ENCODE peak calls at places on chromosomes 2 and 18, in five cellular contexts. E is COR-L47, V is NCI-H460, L is fibroblast of pulmonary artery, C is dermis microvascular lymphatic vessel endothelial cell. I is an unnamed sample.

GRCh38 chr18:31102941-31103340 is 720 bp upstream of the DSC2 start:
- DNase-seq in C (no peak), E (no peak), V (no peak), L (no peak), I (peak)

GRCh38 chr18:78992041-78992735 is 12.6 kb downstream of the SALL3 start:
- DNase-seq in C (no peak), L (no peak), V (no peak), E (no peak), I (no peak)

GRCh38 chr18:51051105-51051712 is 21.2 kb downstream of the SMAD4 start:
- DNase-seq in C (peak), L (peak), V (peak), E (peak), I (peak)

GRCh38 chr2:134705861-134706586 is 12.8 kb downstream of the TMEM163 start:
- DNase-seq in L (no peak), C (no peak), V (no peak), E (no peak), I (no peak)

GRCh38 chr18:46042571-46043123 is 29.4 kb downstream of the PSTPIP2 start:
- DNase-seq in C (no peak), E (no peak), V (no peak), L (peak), I (no peak)

GRCh38 chr2:141109633-141110032 is 1021.2 kb downstream of the LRP1B start:
- DNase-seq in E (no peak), V (no peak), L (peak), C (no peak), I (no peak)

GRCh38 chr2:46001741-46002506 is 295.3 kb upstream of the EPAS1 start:
- DNase-seq in C (no peak), V (no peak), E (no peak), L (peak), I (no peak)

GRCh38 chr2:60516383-60516811 is 37.1 kb downstream of the BCL11A start:
- DNase-seq in C (no peak), E (no peak), V (no peak), L (peak), I (peak)

GRCh38 chr2:231124833-231125232 is at the start of gene HTR2B:
- DNase-seq in V (no peak), E (no peak), C (no peak), L (peak), I (no peak)

GRCh38 chr18:75071866-75072671 is 136.9 kb downstream of the PTGR3 start:
- DNase-seq in C (no peak), L (no peak), E (no peak), V (no peak), I (no peak)

GRCh38 chr18:8937695-8938094 is 164.8 kb upstream of the NDUFV2 start:
- DNase-seq in V (no peak), C (no peak), E (no peak), L (no peak), I (no peak)

GRCh38 chr2:12774381-12774780 is 57.6 kb downstream of the TRIB2 start:
- DNase-seq in E (no peak), L (peak), V (no peak), C (no peak), I (no peak)

GRCh38 chr18:56307771-56308170 is 330.6 kb downstream of the TXNL1 start:
- DNase-seq in E (no peak), V (no peak), L (no peak), C (no peak), I (no peak)

GRCh38 chr18:49168970-49169619 is 218.3 kb upstream of the SMAD7 start:
- DNase-seq in V (no peak), L (no peak), E (no peak), C (no peak), I (no peak)

GRCh38 chr2:23618696-23619530 is 233.9 kb downstream of the KLHL29 start:
- DNase-seq in C (no peak), E (no peak), V (no peak), L (peak), I (no peak)

GRCh38 chr2:41907716-41908328 is 140.0 kb upstream of the PKDCC start:
- DNase-seq in V (no peak), C (no peak), L (no peak), E (no peak), I (peak)

GRCh38 chr2:222731183-222731582 is 59.7 kb downstream of the MOGAT1 start:
- DNase-seq in L (no peak), C (no peak), E (no peak), V (no peak), I (no peak)

GRCh38 chr2:102662861-102663260 is 43.5 kb downstream of the SLC9A2 start:
- DNase-seq in C (no peak), L (no peak), V (no peak), E (no peak), I (no peak)

GRCh38 chr2:74387346-74387745 is 7.2 kb upstream of the DCTN1 start:
- DNase-seq in L (no peak), V (no peak), E (no peak), C (no peak), I (no peak)

GRCh38 chr18:58125756-58126155 is 81.7 kb downstream of the NEDD4L start:
- DNase-seq in L (no peak), C (no peak), V (no peak), E (no peak), I (no peak)

GRCh38 chr2:130152816-130153595 is 8.1 kb upstream of the CCDC74B start:
- DNase-seq in L (no peak), C (no peak), V (no peak), E (no peak), I (no peak)

GRCh38 chr2:99662761-99663341 is 173.0 kb upstream of the REV1 start:
- DNase-seq in L (peak), V (peak), E (no peak), C (no peak), I (peak)

GRCh38 chr2:3317871-3318270 is 59.7 kb downstream of the EIPR1 start:
- DNase-seq in L (no peak), C (no peak), E (no peak), V (no peak), I (no peak)

GRCh38 chr2:136117391-136117841 is 533 bp downstream of the CXCR4 start:
- DNase-seq in V (peak), C (peak), L (peak), E (peak), I (no peak)

GRCh38 chr2:9002637-9003365 is 683 bp downstream of the MBOAT2 start:
- DNase-seq in C (no peak), E (no peak), L (no peak), V (no peak), I (no peak)

GRCh38 chr2:100292022-100292580 is 30.2 kb downstream of the LONRF2 start:
- DNase-seq in C (no peak), L (peak), E (no peak), V (peak), I (peak)

GRCh38 chr2:188326669-188327301 is 35.1 kb downstream of the GULP1 start:
- DNase-seq in V (peak), C (no peak), L (peak), E (no peak), I (no peak)

GRCh38 chr2:60818272-60818671 is 62.2 kb downstream of the PAPOLG start:
- DNase-seq in L (no peak), E (no peak), C (no peak), V (no peak), I (no peak)

GRCh38 chr2:138071720-138072719 is 107.7 kb downstream of the HNMT start:
- DNase-seq in E (peak), C (no peak), V (no peak), L (peak), I (peak)

GRCh38 chr2:102114290-102114721 is 28.2 kb upstream of the IL1R1 start:
- DNase-seq in E (no peak), C (peak), V (no peak), L (peak), I (no peak)

GRCh38 chr2:71609029-71609428 is 155.7 kb downstream of the DYSF start:
- DNase-seq in E (no peak), V (no peak), L (no peak), C (no peak), I (no peak)

GRCh38 chr18:7617738-7618422 is 50.8 kb downstream of the PTPRM start:
- DNase-seq in C (no peak), V (no peak), E (no peak), L (peak), I (no peak)